ENCODE peak calls at places on chromosomes 13 and 19, in eight cellular contexts. O is tibial nerve, M is prostate gland, V is IMR-90, E is H1, U is endothelial cell of umbilical vein, I is sigmoid colon, K is A549. F is an unnamed sample.

GRCh38 chr19:17070421-17070820 is 4.8 kb downstream of the HAUS8 start:
- DNase-seq in M (no peak), O (no peak), V (no peak), K (no peak), I (no peak), U (no peak), E (no peak), F (no peak)

GRCh38 chr13:112779856-112780604 is 90.2 kb downstream of the ATP11A start:
- DNase-seq in E (no peak), I (no peak), K (no peak), M (no peak), V (peak; percentile 52), U (no peak), O (no peak), F (no peak)

GRCh38 chr13:97339019-97339988 is 94.7 kb upstream of the RAP2A start:
- DNase-seq in U (no peak), V (peak; percentile 98), E (no peak), I (peak; percentile 91), K (no peak), O (peak; percentile 36), M (no peak), F (no peak)

GRCh38 chr13:113589961-113590339 is 5.4 kb downstream of the TFDP1 start:
- DNase-seq in O (no peak), E (no peak), K (no peak), U (no peak), I (peak; percentile 41), V (no peak), M (no peak), F (no peak)

GRCh38 chr13:62524498-62524897 is 1108.8 kb upstream of the PCDH20 start:
- DNase-seq in O (no peak), K (no peak), V (no peak), I (no peak), U (no peak), M (no peak), E (no peak), F (no peak)

GRCh38 chr19:45076029-45076850 is at the start of gene ZNF296:
- DNase-seq in I (peak; percentile 82), V (no peak), U (peak; percentile 44), E (no peak), M (peak; percentile 79), K (peak; percentile 94), O (peak; percentile 30), F (peak; percentile 90)

GRCh38 chr13:19592657-19593175 is 31.4 kb upstream of the TPTE2 start:
- DNase-seq in M (no peak), E (no peak), O (no peak), V (no peak), K (no peak), I (no peak), U (no peak), F (no peak)

GRCh38 chr19:49064029-49064629 is 489 bp downstream of the NTF4 start:
- DNase-seq in U (no peak), O (no peak), I (no peak), E (no peak), K (no peak), M (peak; percentile 79), V (no peak), F (no peak)

GRCh38 chr13:62933809-62934208 is 1518.2 kb upstream of the PCDH20 start:
- DNase-seq in I (no peak), K (no peak), M (no peak), O (no peak), E (no peak), U (no peak), V (no peak), F (no peak)

GRCh38 chr19:962683-963385 is 21.3 kb upstream of the WDR18 start:
- DNase-seq in U (no peak), I (no peak), E (no peak), V (no peak), M (no peak), K (no peak), O (no peak), F (no peak)

GRCh38 chr13:22375151-22375550 is 704.3 kb downstream of the FGF9 start:
- DNase-seq in V (no peak), E (no peak), K (no peak), M (no peak), I (no peak), O (no peak), U (no peak), F (no peak)

GRCh38 chr13:51380269-51380668 is 40.8 kb downstream of the SERPINE3 start:
- DNase-seq in U (peak; percentile 76), V (peak; percentile 16), M (no peak), K (no peak), O (no peak), E (no peak), I (no peak), F (no peak)

GRCh38 chr13:106384516-106384915 is 150.9 kb downstream of the EFNB2 start:
- DNase-seq in M (no peak), E (no peak), U (no peak), K (no peak), V (no peak), I (no peak), O (no peak), F (no peak)

GRCh38 chr13:110625771-110626321 is 10.5 kb downstream of the NAXD start:
- DNase-seq in O (no peak), I (no peak), M (peak; percentile 54), E (no peak), V (no peak), K (no peak), U (no peak), F (no peak)

GRCh38 chr19:55189424-55189823 is 9.3 kb upstream of the SYT5 start:
- DNase-seq in I (peak; percentile 87), K (peak; percentile 99), V (peak; percentile 95), E (peak; percentile 29), M (no peak), U (peak; percentile 60), O (no peak), F (no peak)

GRCh38 chr13:49524740-49525501 is 29.2 kb downstream of the PHF11 start:
- DNase-seq in I (no peak), O (no peak), E (no peak), V (no peak), U (no peak), K (no peak), M (no peak), F (no peak)

GRCh38 chr19:45784096-45784495 is 1.8 kb upstream of the DMPK start:
- DNase-seq in V (no peak), M (no peak), I (no peak), O (no peak), U (no peak), K (no peak), E (no peak), F (no peak)

GRCh38 chr19:13842294-13843103 is 34.4 kb upstream of the NANOS3 start:
- DNase-seq in I (peak; percentile 97), U (peak; percentile 70), E (no peak), M (peak; percentile 85), V (peak; percentile 65), O (peak; percentile 82), K (no peak), F (peak; percentile 81)
- TF ChIP-seq POLR2A in I (peak; percentile 31), U (peak; percentile 97), E (no peak), M (peak; percentile 81), V (peak; percentile 97), O (peak; percentile 93), K (peak; percentile 81), F (peak; percentile 90)

GRCh38 chr19:39350156-39350555 is 7.9 kb downstream of the SAMD4B start:
- DNase-seq in V (no peak), M (no peak), K (no peak), E (no peak), I (no peak), O (no peak), U (no peak), F (no peak)
- H3K4me1 ChIP-seq in V (peaks cover 13% of the 10 kb centered on the region), M (no peaks in the 10 kb centered on the region), K (peaks cover 6% of the 10 kb centered on the region), E (no peaks in the 10 kb centered on the region), I (peaks cover 27% of the 10 kb centered on the region), O (peaks cover 40% of the 10 kb centered on the region), U (peaks cover 7% of the 10 kb centered on the region), F (no peaks in the 10 kb centered on the region)

DNA sequence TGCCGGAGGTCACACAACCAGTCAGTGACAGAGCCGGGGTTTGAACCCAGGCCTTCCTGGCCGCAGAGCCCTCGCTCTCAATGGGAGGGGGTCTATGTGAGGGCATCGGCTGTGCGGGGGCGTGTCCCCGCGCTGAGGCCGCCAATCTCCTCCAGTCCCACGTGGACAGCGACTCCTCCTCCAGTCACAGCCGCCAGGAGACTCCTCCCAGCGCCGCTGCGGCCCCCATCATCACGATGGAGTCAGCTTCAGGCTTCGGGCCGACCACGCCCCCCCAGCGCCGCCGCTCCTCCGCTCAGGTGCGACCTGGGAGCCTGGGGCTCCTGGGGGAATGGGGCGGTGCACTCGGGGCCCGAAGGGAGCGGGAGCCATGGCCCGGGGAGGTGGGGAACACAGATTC is 6.0 kb downstream of the SPRED3 start:
- DNase-seq in E (peak; percentile 82), O (no peak), I (no peak), U (peak; percentile 13), M (no peak), V (no peak), K (no peak), F (no peak)
- H3K4me3 ChIP-seq in E (no peak overlapping the region), O (no peak overlapping the region), I (no peak overlapping the region), U (no peak overlapping the region), M (no peak overlapping the region), V (no peak overlapping the region), K (no peak overlapping the region), F (no peak overlapping the region)

DNA sequence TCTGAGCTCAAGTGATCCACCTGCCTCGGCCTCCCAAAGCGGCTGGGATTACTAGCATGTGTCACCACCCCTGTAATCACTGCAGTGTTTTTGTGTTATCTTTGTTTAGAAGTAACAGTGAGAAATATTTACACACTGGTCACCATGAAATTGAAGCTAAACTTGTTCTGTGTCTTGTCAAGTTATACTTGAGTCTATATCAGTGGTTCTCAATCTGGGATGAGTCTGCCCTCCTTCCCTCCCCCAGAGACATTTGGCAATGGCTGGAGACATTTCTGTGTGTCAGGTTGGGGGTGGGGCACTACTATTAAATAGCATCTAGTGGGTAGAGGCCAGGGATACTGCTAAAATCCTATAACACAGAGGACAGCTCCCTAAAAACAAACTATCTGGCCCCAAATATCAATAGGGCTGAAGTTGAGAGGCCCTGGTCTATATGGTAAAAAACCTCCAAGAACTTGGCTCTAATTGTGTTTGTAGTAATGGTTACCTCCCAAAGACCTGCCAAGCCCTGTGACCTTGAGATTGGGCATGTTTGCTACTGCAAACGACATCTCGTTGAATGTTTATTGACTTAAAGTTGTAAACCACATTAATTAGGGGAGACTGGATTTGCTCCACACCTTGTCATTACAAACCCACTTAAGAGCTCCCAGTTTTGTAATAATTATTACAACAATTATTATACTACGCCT is 6.9 kb downstream of the CTU1 start:
- DNase-seq in O (no peak), E (no peak), U (no peak), K (no peak), M (no peak), I (no peak), V (no peak), F (no peak)
- TF ChIP-seq POLR2A in O (no peak), E (no peak), U (no peak), K (no peak), M (no peak), I (no peak), V (no peak), F (no peak)

DNA sequence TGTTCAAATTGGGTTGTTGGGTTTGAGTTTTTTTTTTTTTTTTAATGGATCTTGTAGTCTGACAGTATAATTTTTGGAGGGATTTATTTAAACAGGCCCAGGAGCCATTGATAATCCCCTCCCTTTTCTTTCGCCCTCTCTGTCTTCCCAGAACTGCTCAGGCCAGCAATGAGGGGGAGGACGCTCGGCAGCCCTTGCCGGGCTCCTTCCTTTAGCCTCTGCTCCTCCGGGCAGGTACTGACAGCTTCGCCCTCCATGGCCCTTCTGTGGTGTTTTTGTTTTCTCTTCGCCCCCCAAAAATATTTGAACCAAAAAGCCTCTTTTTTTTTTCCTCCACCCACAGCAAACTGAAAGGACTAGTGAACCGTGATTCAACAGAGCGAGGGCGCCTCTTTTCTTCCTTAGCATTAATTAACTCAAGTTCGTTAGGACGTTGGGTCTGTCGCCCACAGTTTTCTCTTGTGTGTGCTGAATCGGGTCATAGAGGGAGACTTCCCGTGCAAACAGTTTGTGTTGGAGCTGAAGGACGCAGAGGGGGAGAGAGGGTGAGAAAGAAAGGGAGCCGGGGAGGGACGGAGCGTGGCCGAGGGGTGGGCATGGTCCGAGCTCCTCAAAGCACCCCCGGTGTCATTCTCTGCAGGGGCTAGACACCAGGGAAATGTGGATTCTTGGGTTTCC is 21.5 kb downstream of the NFIX start:
- DNase-seq in O (no peak), I (no peak), M (no peak), E (no peak), U (no peak), K (no peak), V (no peak), F (no peak)
- H3K4me1 ChIP-seq in O (peaks cover 51% of the 10 kb centered on the region), I (peaks cover 99% of the 10 kb centered on the region), M (peaks cover 40% of the 10 kb centered on the region), E (peaks cover 25% of the 10 kb centered on the region), U (peaks cover 16% of the 10 kb centered on the region), K (no peaks in the 10 kb centered on the region), V (peaks cover 46% of the 10 kb centered on the region), F (no peaks in the 10 kb centered on the region)

F was measured in right lobe of liver.